ENCODE peak calls at places on chromosomes 3 and 15, in four cellular contexts. M is uterus, R is body of pancreas, Y is right lobe of liver. F is an unnamed sample. For H3K4me1, the result is how much of the 10 kb centered on the place peaks cover.

GRCh38 chr3:61057491-61057890 is 193.8 kb downstream of the FHIT start:
- DNase-seq in M (no peak), R (no peak), Y (no peak), F (no peak)

GRCh38 chr3:134768845-134769244 is 26.2 kb upstream of the EPHB1 start:
- DNase-seq in M (no peak), Y (no peak), R (no peak), F (no peak)

GRCh38 chr3:177476921-177477435 is 279.7 kb upstream of the TBL1XR1 start:
- DNase-seq in R (no peak), Y (no peak), M (no peak), F (no peak)

GRCh38 chr3:44326035-44326434 is 12.5 kb upstream of the TCAIM start:
- DNase-seq in Y (no peak), R (no peak), M (no peak), F (no peak)

GRCh38 chr3:100562224-100562857 is 47.1 kb upstream of the ADGRG7 start:
- DNase-seq in R (no peak), Y (no peak), M (no peak), F (no peak)

GRCh38 chr15:39426552-39427532 is 154.0 kb upstream of the THBS1 start:
- DNase-seq in R (no peak), Y (peak), M (no peak), F (peak)

GRCh38 chr3:56620371-56620770 is 62.7 kb downstream of the TASOR start:
- DNase-seq in R (no peak), Y (no peak), M (no peak), F (no peak)

GRCh38 chr3:24128195-24129005 is 183.3 kb downstream of the NR1D2 start:
- DNase-seq in R (no peak), M (no peak), Y (no peak), F (no peak)

GRCh38 chr3:22378869-22379268 is 627.9 kb upstream of the ZNF385D start:
- DNase-seq in R (no peak), Y (no peak), M (no peak), F (no peak)

GRCh38 chr15:72162569-72162968 is 35.0 kb downstream of the GRAMD2A start:
- DNase-seq in M (no peak), Y (no peak), R (no peak), F (no peak)

GRCh38 chr15:38373016-38373415 is 80.9 kb upstream of the FAM98B start:
- DNase-seq in Y (no peak), R (no peak), M (no peak), F (no peak)

GRCh38 chr3:197027151-197027895 is 2.3 kb downstream of the MELTF start:
- DNase-seq in Y (no peak), R (no peak), M (no peak), F (no peak)

GRCh38 chr15:22960587-22960986 is 19.6 kb downstream of the CYFIP1 start:
- DNase-seq in R (no peak), M (no peak), Y (no peak), F (no peak)

GRCh38 chr3:45644063-45644462 is 45.1 kb upstream of the SACM1L start:
- DNase-seq in R (no peak), Y (no peak), M (no peak), F (no peak)

GRCh38 chr15:74595271-74595670 is 20.4 kb upstream of the CLK3 start:
- DNase-seq in Y (peak), M (no peak), R (no peak), F (no peak)

GRCh38 chr3:27431116-27431515 is 53.1 kb downstream of the SLC4A7 start:
- DNase-seq in R (no peak), Y (no peak), M (no peak), F (no peak)

GRCh38 chr3:186318135-186318534 is 43.9 kb downstream of the DGKG start:
- DNase-seq in R (no peak), M (no peak), Y (no peak), F (no peak)

GRCh38 chr3:31472479-31473390 is 60.0 kb upstream of the STT3B start:
- DNase-seq in R (no peak), M (no peak), Y (no peak), F (no peak)

GRCh38 chr3:8460815-8461482 is 40.7 kb upstream of the LMCD1 start:
- DNase-seq in R (no peak), M (no peak), Y (no peak), F (no peak)

GRCh38 chr3:45387636-45388348 is 584 bp upstream of the LARS2 start:
- DNase-seq in M (no peak), R (no peak), Y (no peak), F (no peak)

GRCh38 chr3:110106805-110107204 is 769.5 kb upstream of the DPPA4 start:
- DNase-seq in R (no peak), Y (no peak), M (no peak), F (no peak)

DNA sequence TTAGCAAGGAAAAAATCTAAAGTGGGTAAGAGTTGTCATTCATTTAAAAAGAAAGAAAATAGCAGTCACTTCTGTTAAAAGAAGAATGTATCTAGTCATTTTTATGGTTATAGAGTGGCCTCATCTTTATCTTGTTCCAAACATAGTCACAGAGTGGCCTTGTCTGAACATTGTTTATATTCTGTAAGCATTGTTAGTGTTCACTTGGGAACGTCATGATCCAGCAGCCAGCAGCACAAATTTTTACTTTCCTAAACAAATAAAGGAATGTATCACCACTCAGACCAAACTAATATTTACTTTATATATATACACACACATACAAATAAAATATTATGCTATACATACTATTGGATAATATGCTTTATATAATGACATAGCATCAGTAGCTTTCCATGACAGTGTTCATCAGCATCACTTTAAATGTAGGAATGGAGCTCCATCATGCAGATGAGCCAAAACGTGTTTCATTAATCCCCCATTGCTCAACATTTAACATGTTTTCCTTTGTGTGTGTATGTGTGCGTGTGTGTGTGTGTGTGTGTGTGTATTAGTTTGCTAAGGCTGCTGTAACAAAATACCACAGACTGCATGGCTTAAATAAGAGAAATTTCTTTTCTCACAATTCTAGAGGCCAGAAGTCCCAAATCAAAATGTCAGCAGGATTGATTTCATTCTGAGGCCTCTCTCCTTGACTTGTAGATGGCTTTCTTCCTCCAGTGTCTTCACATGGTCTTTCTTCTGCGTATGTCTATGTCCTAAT is 39.6 kb upstream of the GYG1 start:
- DNase-seq in R (no peak), Y (no peak), M (no peak), F (no peak)
- H3K4me1 ChIP-seq in R (under half), Y (under half), M (under half), F (under half)

DNA sequence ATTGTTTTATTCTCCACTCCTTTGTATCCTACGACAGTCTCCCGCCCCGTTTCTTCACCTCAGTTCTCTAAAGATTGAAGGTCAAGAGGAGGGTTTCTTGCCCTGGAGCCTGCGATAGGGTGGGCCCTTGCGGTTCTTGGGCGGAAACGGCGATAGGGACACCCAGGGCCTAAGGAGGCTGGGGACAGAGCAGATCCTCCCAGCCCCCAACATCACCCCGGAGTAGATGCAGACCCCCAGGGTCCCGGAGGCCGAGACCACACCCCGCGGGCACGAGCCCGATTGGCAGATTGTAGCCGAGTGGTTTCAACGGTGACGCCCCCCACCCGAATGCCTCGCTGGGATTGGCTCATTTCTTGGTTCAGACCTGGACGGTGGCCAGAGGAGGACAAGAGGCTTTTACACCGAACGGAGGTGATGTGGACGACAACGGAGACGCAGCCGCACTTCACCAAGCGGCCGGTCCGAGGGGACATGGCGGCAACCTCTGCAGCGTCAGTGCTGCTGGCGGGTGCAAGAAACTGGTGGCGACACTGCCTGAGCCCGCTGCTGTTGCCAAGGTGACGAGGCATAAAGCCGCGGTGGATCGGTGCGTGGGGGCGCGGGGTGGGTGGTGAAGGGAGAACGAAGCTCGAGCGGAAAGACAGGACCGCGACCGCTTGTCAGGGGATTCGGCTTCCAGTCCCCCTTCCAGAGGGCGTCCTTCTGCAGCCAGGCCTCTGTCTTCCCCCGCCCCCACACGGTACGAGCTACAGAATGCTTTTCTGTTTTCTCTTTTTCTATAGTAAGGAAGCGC is 19.0 kb upstream of the MCF2L2 start:
- DNase-seq in Y (peak), R (peak), M (peak), F (peak)
- TF ChIP-seq POLR2A in Y (peak), R (peak), M (no peak), F (peak)

DNA sequence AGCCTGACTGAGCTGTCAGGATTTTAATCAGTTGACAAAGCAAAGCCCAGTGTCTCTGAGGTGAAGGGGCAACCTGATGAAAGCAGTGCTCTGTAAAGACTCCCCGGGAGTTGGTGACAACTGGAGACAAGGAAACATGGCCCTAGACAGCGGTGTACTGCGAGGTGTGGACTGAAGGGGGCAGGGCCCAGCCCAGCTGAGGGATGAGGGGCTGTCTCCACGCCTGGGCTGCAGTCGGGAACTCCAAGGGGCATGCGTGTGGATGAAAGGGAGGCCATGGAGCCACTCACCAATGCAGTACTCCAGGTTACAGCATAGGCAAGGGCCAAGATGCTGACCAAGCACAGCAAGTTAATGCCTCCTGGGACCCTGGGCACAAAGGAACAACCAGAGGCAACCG is 45.1 kb downstream of the SCAP start:
- DNase-seq in Y (no peak), M (no peak), R (no peak), F (no peak)
- TF ChIP-seq CTCF in Y (no peak), M (no peak), R (no peak), F (no peak)

GRCh38 chr3:46946856-46947544 is 29.5 kb downstream of the CCDC12 start:
- DNase-seq in M (no peak), Y (peak), R (peak), F (no peak)
- H3K4me1 ChIP-seq in M (under half), Y (half or more), R (half or more), F (under half)

GRCh38 chr3:149402481-149402880 is 25.0 kb upstream of the TM4SF1 start:
- DNase-seq in M (no peak), R (no peak), Y (no peak), F (no peak)
- TF ChIP-seq POLR2A in M (no peak), R (no peak), Y (no peak), F (no peak)